ENCODE peak calls at places on chromosomes 7 and 10, in seven cellular contexts. V, L, X, K, Z, F and D are unnamed samples.

GRCh38 chr7:33958126-33958525 is 52.8 kb downstream of the BMPER start:
- DNase-seq in K (no peak), X (no peak), F (peak; percentile 37), L (no peak), Z (no peak), V (no peak), D (no peak)

GRCh38 chr10:129744896-129745750 is 219.0 kb downstream of the EBF3 start:
- DNase-seq in F (no peak), X (no peak), Z (no peak), K (no peak), V (no peak), L (peak; percentile 40), D (no peak)

GRCh38 chr10:124912487-124912886 is 29.4 kb upstream of the ZRANB1 start:
- DNase-seq in L (no peak), X (no peak), F (no peak), K (no peak), Z (no peak), V (no peak), D (no peak)

GRCh38 chr10:129241461-129241860 is 225.6 kb upstream of the MGMT start:
- DNase-seq in L (no peak), V (no peak), F (no peak), Z (no peak), X (no peak), K (no peak), D (no peak)

GRCh38 chr10:10991144-10991543 is 26.5 kb upstream of the CELF2 start:
- DNase-seq in K (no peak), X (no peak), F (no peak), L (no peak), V (no peak), Z (no peak), D (no peak)

GRCh38 chr10:98414932-98415709 is at the start of gene PYROXD2:
- DNase-seq in X (peak; percentile 81), V (peak; percentile 87), Z (peak; percentile 94), K (peak; percentile 91), L (peak; percentile 97), F (peak; percentile 90), D (peak; percentile 96)

GRCh38 chr7:30909431-30909830 is 2.2 kb upstream of the AQP1 start:
- DNase-seq in K (peak; percentile 74), X (no peak), F (no peak), V (no peak), Z (no peak), L (no peak), D (no peak)

GRCh38 chr10:132135398-132135872 is 51.3 kb upstream of the DPYSL4 start:
- DNase-seq in L (peak; percentile 57), K (peak; percentile 44), X (no peak), Z (no peak), F (no peak), V (peak; percentile 2), D (no peak)

GRCh38 chr7:84154991-84155781 is 39.4 kb downstream of the SEMA3A start:
- DNase-seq in X (no peak), L (no peak), V (no peak), Z (no peak), F (no peak), K (no peak), D (peak; percentile 35)

GRCh38 chr7:108335264-108335918 is 120.8 kb downstream of the NRCAM start:
- DNase-seq in K (peak; percentile 45), X (no peak), V (peak; percentile 62), L (no peak), F (peak; percentile 20), Z (peak; percentile 76), D (peak; percentile 45)

GRCh38 chr7:114656471-114656870 is 241.9 kb downstream of the FOXP2 start:
- DNase-seq in V (no peak), L (no peak), X (no peak), Z (no peak), F (no peak), K (no peak), D (no peak)

GRCh38 chr10:133379152-133379800 is at the start of gene PAOX:
- DNase-seq in K (peak; percentile 81), V (peak; percentile 68), F (peak; percentile 64), X (no peak), L (peak; percentile 88), Z (peak; percentile 76), D (peak; percentile 75)

GRCh38 chr7:85750454-85750949 is 563.6 kb upstream of the SEMA3D start:
- DNase-seq in F (peak; percentile 60), X (peak; percentile 43), V (peak; percentile 61), L (no peak), K (no peak), Z (peak; percentile 53), D (peak; percentile 64)

GRCh38 chr10:113958631-113959382 is 84.9 kb upstream of the ADRB1 start:
- DNase-seq in Z (peak; percentile 26), F (peak; percentile 88), V (no peak), X (no peak), L (no peak), K (peak; percentile 51), D (peak; percentile 89)

GRCh38 chr7:129970816-129971215 is 18.1 kb upstream of the UBE2H start:
- DNase-seq in V (no peak), L (no peak), F (no peak), X (no peak), K (no peak), Z (no peak), D (no peak)

GRCh38 chr7:17441557-17441956 is 143.1 kb downstream of the AHR start:
- DNase-seq in L (no peak), X (no peak), V (no peak), F (no peak), Z (no peak), K (no peak), D (no peak)

GRCh38 chr7:121369462-121369861 is 26.6 kb downstream of the FAM3C start:
- DNase-seq in L (no peak), X (no peak), F (peak; percentile 69), K (no peak), Z (no peak), V (no peak), D (no peak)

GRCh38 chr10:112250555-112250954 is 32.6 kb upstream of the TECTB start:
- DNase-seq in K (no peak), X (no peak), V (no peak), L (no peak), Z (no peak), F (peak; percentile 26), D (no peak)

GRCh38 chr10:119431034-119431767 is 111.3 kb downstream of the RGS10 start:
- DNase-seq in F (no peak), V (no peak), L (no peak), X (no peak), K (no peak), Z (no peak), D (no peak)

GRCh38 chr7:71384094-71384493 is 252.2 kb downstream of the GALNT17 start:
- DNase-seq in L (no peak), K (no peak), Z (no peak), V (no peak), X (no peak), F (no peak), D (no peak)

GRCh38 chr7:129225206-129225930 is 538 bp downstream of the AHCYL2 start:
- DNase-seq in F (peak; percentile 24), X (peak; percentile 25), K (peak; percentile 80), V (peak; percentile 50), L (peak; percentile 81), Z (peak; percentile 63), D (peak; percentile 74)

GRCh38 chr7:132140341-132140740 is 435.9 kb downstream of the PLXNA4 start:
- DNase-seq in L (no peak), K (no peak), Z (no peak), F (peak; percentile 39), X (no peak), V (no peak), D (no peak)

GRCh38 chr7:55557666-55558188 is 14.6 kb downstream of the VOPP1 start:
- DNase-seq in F (no peak), L (no peak), Z (no peak), K (no peak), V (no peak), X (no peak), D (no peak)

GRCh38 chr7:15104411-15105092 is 202.0 kb upstream of the DGKB start:
- DNase-seq in Z (no peak), L (no peak), K (no peak), F (no peak), V (peak; percentile 65), X (no peak), D (no peak)

GRCh38 chr10:111360260-111360925 is 283.6 kb downstream of the ADRA2A start:
- DNase-seq in F (no peak), L (no peak), Z (peak; percentile 39), X (no peak), K (peak; percentile 45), V (peak; percentile 70), D (peak; percentile 80)

GRCh38 chr7:107703872-107704271 is 40.1 kb upstream of the CBLL1 start:
- DNase-seq in L (no peak), F (no peak), Z (no peak), K (no peak), X (no peak), V (no peak), D (no peak)

GRCh38 chr10:95450188-95450587 is 111.0 kb downstream of the SORBS1 start:
- DNase-seq in K (no peak), L (no peak), V (no peak), Z (no peak), X (no peak), F (no peak), D (no peak)
- H3K4me1 ChIP-seq in K (peaks cover 32% of the 10 kb centered on the region), L (peaks cover 96% of the 10 kb centered on the region), V (no peaks in the 10 kb centered on the region), Z (peaks cover 4% of the 10 kb centered on the region), X (no peaks in the 10 kb centered on the region), F (peaks cover 5% of the 10 kb centered on the region), D (peaks cover 15% of the 10 kb centered on the region)

GRCh38 chr7:54259185-54259584 is 283.0 kb upstream of the VSTM2A start:
- DNase-seq in Z (no peak), F (no peak), V (no peak), K (no peak), L (no peak), X (no peak), D (no peak)
- H3K4me3 ChIP-seq in Z (no peak overlapping the region), F (no peak overlapping the region), V (no peak overlapping the region), K (no peak overlapping the region), L (no peak overlapping the region), X (no peak overlapping the region), D (no peak overlapping the region)

GRCh38 chr7:98286701-98287485 is 5.4 kb downstream of the BRI3 start:
- DNase-seq in X (no peak), K (no peak), L (no peak), F (no peak), V (peak; percentile 34), Z (no peak), D (no peak)

GRCh38 chr7:98284335-98285036 is 3.0 kb downstream of the BRI3 start:
- DNase-seq in Z (peak; percentile 86), X (no peak), K (peak; percentile 92), L (peak; percentile 88), F (peak; percentile 39), V (peak; percentile 30), D (peak; percentile 71)

GRCh38 chr7:98287486-98287959 is 6.0 kb downstream of the BRI3 start:
- DNase-seq in F (no peak), Z (no peak), X (no peak), L (no peak), V (no peak), K (peak; percentile 81), D (no peak)

GRCh38 chr7:98285132-98286092 is 3.9 kb downstream of the BRI3 start:
- DNase-seq in K (no peak), V (no peak), Z (no peak), F (no peak), X (no peak), L (no peak), D (no peak)

GRCh38 chr7:98286093-98286525 is 4.6 kb downstream of the BRI3 start:
- DNase-seq in V (no peak), L (peak; percentile 84), X (no peak), Z (peak; percentile 95), K (peak; percentile 80), F (peak; percentile 57), D (peak; percentile 46)
- H3K4me1 ChIP-seq in V (peaks cover 7% of the 10 kb centered on the region), L (peaks cover 74% of the 10 kb centered on the region), X (peaks cover 31% of the 10 kb centered on the region), Z (peaks cover 49% of the 10 kb centered on the region), K (peaks cover 71% of the 10 kb centered on the region), F (peaks cover 25% of the 10 kb centered on the region), D (peaks cover 39% of the 10 kb centered on the region)

GRCh38 chr10:75108684-75109458 is 2.6 kb upstream of the SAMD8 start:
- DNase-seq in V (peak; percentile 60), L (no peak), K (no peak), Z (no peak), F (no peak), X (no peak), D (peak; percentile 71)
- H3K4me3 ChIP-seq in V (no peak overlapping the region), L (no peak overlapping the region), K (no peak overlapping the region), Z (no peak overlapping the region), F (no peak overlapping the region), X (no peak overlapping the region), D (no peak overlapping the region)